ENCODE peak calls at places on chromosomes 12 and 14, in five cellular contexts. X is activated CD4-positive, alpha-beta T cell treated with anti-CD3 and anti-CD28 coated beads, Interleukin-2, amount 10 ng/mL, durations not matched to agents 7 days and 5 days; I is mucosa of gallbladder; Z is NB4; A is neuronal stem cell. V is an unnamed sample.

GRCh38 chr12:113472191-113473190 is 820 bp upstream of the LHX5 start:
- DNase-seq in I (no peak), Z (no peak), A (peak), X (no peak), V (no peak)

GRCh38 chr12:31715283-31715825 is 13.5 kb downstream of the AMN1 start:
- DNase-seq in I (peak), X (no peak), Z (peak), A (no peak), V (no peak)

GRCh38 chr12:102811125-102811737 is 105.8 kb downstream of the PAH start:
- DNase-seq in Z (peak), I (no peak), A (peak), X (no peak), V (no peak)

GRCh38 chr12:19799886-19800602 is 360.8 kb downstream of the AEBP2 start:
- DNase-seq in Z (no peak), A (no peak), I (no peak), X (no peak), V (no peak)

GRCh38 chr14:34680806-34681479 is 33.5 kb downstream of the CFL2 start:
- DNase-seq in X (no peak), Z (no peak), A (no peak), I (no peak), V (no peak)

GRCh38 chr12:56772625-56773024 is 9.5 kb downstream of the HSD17B6 start:
- DNase-seq in A (no peak), X (no peak), Z (no peak), I (no peak), V (no peak)

GRCh38 chr14:104851896-104852663 is 13.0 kb upstream of the CEP170B start:
- DNase-seq in Z (no peak), A (no peak), I (no peak), X (no peak), V (no peak)

GRCh38 chr12:109983432-109984142 is 12.6 kb downstream of the GIT2 start:
- DNase-seq in A (no peak), Z (no peak), X (no peak), I (no peak), V (no peak)

GRCh38 chr14:69303086-69303485 is 43.1 kb downstream of the GALNT16 start:
- DNase-seq in I (no peak), X (no peak), A (no peak), Z (no peak), V (no peak)

GRCh38 chr12:8145754-8146415 is 10.9 kb upstream of the ZNF705A start:
- DNase-seq in X (no peak), I (peak), A (peak), Z (no peak), V (peak)

GRCh38 chr14:69135133-69135532 is 17.8 kb downstream of the DCAF5 start:
- DNase-seq in Z (no peak), I (no peak), X (no peak), A (no peak), V (no peak)

GRCh38 chr12:108237272-108237671 is 101.8 kb downstream of the CMKLR1 start:
- DNase-seq in I (no peak), Z (peak), X (no peak), A (no peak), V (no peak)

GRCh38 chr14:99272669-99273024 is 650 bp upstream of the BCL11B start:
- DNase-seq in I (no peak), Z (no peak), X (no peak), A (no peak), V (no peak)